ENCODE peak calls at places on chromosomes 4 and X, in five cellular contexts. P, K, V, F and Q are unnamed samples.

GRCh38 chr4:5710962-5711478 is at the start of gene EVC:
- DNase-seq in K (peak), P (peak), F (peak), V (no peak), Q (peak)

GRCh38 chr4:120052840-120053239 is 13.8 kb downstream of the MAD2L1 start:
- DNase-seq in K (no peak), F (no peak), V (no peak), P (no peak), Q (no peak)

GRCh38 chrX:1393871-1394615 is 2.1 kb upstream of the SLC25A6 start:
- DNase-seq in P (no peak), K (no peak), F (no peak), V (no peak), Q (no peak)

GRCh38 chr4:138790993-138791392 is 224.6 kb upstream of the NOCT start:
- DNase-seq in K (no peak), V (no peak), P (no peak), F (no peak), Q (no peak)

GRCh38 chr4:137700072-137700471 is 167.8 kb upstream of the PCDH18 start:
- DNase-seq in V (no peak), K (no peak), F (no peak), P (no peak), Q (no peak)

GRCh38 chr4:25817059-25817681 is 45.6 kb downstream of the SEL1L3 start:
- DNase-seq in P (no peak), V (no peak), F (no peak), K (no peak), Q (no peak)

GRCh38 chr4:108651068-108651794 is 832 bp downstream of the OSTC start:
- DNase-seq in V (no peak), K (peak), P (peak), F (peak), Q (peak)

GRCh38 chrX:130974323-130974722 is 71.3 kb upstream of the ENOX2 start:
- DNase-seq in K (no peak), P (no peak), V (no peak), F (no peak), Q (no peak)

GRCh38 chrX:148500428-148501120 is at the start of gene AFF2:
- DNase-seq in F (peak), K (no peak), V (no peak), P (no peak), Q (no peak)

GRCh38 chrX:129957241-129958099 is 25.0 kb upstream of the BCORL1 start:
- DNase-seq in V (peak), K (peak), F (peak), P (no peak), Q (no peak)

GRCh38 chrX:118254611-118255010 is 91.3 kb upstream of the WDR44 start:
- DNase-seq in K (peak), F (peak), V (peak), P (peak), Q (peak)

GRCh38 chr4:109041463-109041862 is 261.0 kb downstream of the COL25A1 start:
- DNase-seq in V (no peak), K (no peak), F (no peak), P (no peak), Q (no peak)

GRCh38 chr4:111492501-111492900 is 652.8 kb upstream of the FAM241A start:
- DNase-seq in F (no peak), K (no peak), V (no peak), P (no peak), Q (no peak)

GRCh38 chr4:153757407-153757806 is 2.4 kb downstream of the RNF175 start:
- DNase-seq in F (no peak), P (no peak), V (no peak), K (no peak), Q (no peak)

GRCh38 chr4:85244638-85245037 is 230.3 kb upstream of the ARHGAP24 start:
- DNase-seq in P (no peak), V (no peak), F (no peak), K (no peak), Q (no peak)

GRCh38 chr4:114136067-114136466 is 156.6 kb upstream of the ARSJ start:
- DNase-seq in P (no peak), F (no peak), V (no peak), K (no peak), Q (no peak)

GRCh38 chrX:27590044-27590443 is at the start of gene DCAF8L2:
- DNase-seq in P (no peak), V (no peak), K (no peak), F (no peak), Q (no peak)

GRCh38 chr4:36316544-36317082 is 35.2 kb downstream of the DTHD1 start:
- DNase-seq in P (no peak), F (no peak), V (no peak), K (no peak), Q (no peak)
- TF ChIP-seq JUND in P (no peak), F (no peak), V (no peak), K (no peak), Q (no peak)

DNA sequence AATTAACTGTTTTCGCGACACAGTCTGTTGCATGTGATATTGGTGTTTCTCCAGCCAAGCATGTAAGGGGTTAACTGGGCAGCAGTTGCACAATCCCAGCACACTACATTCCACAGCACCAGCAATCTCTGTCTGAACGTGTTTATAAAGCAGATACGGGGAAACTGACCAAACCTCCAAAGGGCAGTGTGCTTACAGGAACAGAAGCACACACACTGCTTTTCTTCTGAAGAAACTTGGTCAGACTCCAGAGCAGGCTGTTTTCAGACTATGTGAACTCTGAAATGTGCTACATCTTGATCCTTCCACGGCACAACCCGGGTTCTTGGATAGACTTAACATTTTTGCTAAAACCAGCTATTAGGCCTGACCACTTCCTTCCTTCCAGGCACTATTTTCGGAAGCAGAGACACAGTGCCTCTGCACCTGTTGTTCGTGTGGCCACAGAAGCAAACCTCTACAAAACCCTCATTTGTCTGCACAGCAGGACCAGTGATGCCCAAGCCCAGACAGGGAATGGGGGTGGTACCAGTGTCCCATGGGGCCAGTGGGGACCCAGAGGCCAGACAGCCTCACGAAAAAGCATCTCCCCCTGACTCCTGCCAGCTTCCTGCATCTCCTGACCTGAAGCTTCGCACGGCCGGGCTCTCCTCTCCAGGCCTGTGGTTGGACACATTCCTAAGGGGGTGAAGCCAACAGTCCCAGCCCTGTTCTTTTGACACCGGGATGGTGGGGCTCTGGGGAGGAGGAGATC is 90.1 kb downstream of the IRF2 start:
- DNase-seq in K (no peak), V (no peak), F (no peak), P (peak), Q (no peak)
- TF ChIP-seq JUND in K (no peak), V (no peak), F (no peak), P (no peak), Q (no peak)

DNA sequence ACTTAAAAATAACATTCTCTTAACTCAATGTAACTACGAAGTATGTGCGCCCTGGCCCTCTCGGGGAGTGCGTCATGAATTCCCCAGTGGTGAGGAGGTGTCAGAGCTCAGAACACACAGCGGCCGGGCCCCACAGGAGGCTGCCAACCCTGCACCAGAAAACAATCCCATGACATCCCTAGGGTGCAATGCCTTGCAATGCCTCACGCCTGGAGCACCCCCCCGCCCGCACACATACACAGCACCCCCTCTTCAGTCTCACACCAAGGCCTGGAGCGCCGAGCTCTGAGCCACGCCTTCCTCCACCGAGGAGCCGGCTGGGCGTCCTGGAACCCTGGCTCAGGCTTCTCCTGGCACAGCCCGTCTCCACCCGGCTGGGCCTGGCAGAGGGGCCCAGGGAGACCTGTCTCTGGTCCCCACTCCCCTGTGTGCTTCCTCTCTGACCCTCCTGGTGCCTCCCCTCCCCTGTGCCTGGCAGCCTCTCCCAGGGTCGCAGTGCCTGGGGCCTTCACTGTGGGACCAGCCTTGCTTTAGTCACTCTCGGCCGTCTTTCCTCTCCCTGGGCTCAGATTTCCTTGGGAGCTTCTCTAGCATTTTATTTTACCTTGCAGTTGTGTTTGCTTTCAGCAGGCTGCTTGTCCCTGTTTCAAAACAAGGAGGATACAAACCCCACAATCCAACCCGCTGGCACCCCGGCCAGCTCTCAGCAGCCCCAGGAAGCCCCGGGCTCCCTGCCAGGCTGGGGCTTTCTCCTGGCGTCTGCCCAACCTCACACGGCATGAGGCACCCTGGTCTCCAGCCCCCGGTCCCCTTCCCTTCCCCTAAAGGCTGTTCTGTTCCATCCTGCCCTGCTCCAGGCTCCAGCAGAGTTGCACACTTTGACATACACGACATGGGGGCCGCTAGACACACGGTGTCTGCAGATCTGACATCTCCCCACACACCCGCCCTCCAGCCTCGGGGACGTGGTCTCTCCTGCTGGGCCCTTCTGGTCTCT is 108.0 kb upstream of the ADRA2C start:
- DNase-seq in P (no peak), V (no peak), F (peak), K (no peak), Q (no peak)
- TF ChIP-seq JUND in P (no peak), V (no peak), F (no peak), K (no peak), Q (no peak)

GRCh38 chrX:69102805-69103204 is 62.4 kb downstream of the PJA1 start:
- DNase-seq in V (no peak), K (peak), F (no peak), P (no peak), Q (no peak)
- TF ChIP-seq JUND in V (no peak), K (no peak), F (no peak), P (no peak), Q (no peak)

DNA sequence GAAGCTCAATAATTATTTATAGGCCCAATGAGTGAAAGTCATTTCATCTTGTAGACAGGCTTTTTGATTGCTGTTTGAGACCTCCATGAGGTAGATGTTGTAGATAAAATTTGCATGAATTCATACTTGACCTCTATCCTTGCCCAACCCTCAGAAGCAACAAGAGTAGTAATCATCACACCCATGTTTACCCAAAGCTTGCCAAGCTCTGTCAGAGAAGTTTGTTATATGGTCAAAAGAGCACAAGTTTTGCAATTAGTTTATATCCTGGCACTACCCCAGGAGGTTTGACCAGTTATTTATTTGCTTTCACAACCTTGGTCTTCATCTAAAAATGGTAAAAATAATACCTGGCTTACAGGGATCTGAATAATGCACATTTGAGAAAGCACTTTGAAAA is 20.7 kb downstream of the ADH7 start:
- DNase-seq in K (no peak), F (no peak), P (no peak), V (no peak), Q (no peak)
- TF ChIP-seq JUND in K (no peak), F (no peak), P (no peak), V (no peak), Q (no peak)

DNA sequence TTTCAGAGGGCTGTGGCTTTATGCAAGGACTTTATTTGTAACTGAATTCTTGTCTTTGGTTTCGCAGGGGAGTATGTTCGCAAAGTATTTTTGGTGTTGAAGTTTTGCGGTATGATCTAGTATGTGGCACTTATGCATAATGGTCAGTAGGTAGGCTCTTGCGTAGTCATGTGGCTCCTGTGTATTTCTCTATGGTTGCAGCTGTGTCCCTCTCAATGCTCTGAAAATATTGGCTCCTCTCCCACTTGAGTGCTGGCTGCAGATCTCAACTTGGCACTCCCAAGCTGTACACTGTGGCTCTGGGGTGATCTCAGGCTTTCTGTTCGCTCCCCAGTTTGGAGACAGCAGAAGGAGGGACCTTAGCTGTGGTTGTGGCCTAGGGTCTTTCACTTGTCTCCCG is 24.8 kb downstream of the ARMCX5 start:
- DNase-seq in V (no peak), F (no peak), K (no peak), P (no peak), Q (no peak)
- TF ChIP-seq JUND in V (no peak), F (no peak), K (no peak), P (no peak), Q (no peak)

DNA sequence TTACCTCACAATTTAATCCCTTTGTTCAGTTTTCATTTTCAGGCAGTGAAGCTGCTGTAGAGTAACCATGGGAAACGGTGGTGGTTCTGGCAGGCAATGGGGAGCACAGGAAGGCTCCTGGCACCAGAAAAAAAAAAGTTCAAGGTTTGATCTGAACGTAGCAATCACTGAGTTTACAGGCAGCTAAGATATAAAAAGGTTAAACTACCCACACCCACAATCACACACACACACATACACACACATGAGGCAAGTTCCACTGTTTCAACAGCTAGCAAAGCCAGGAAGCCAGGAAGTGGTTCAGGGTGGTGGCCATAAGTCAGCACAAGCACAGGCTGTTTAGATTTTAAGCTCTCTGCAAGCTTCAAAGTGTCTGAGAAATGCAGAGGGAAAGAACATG is at the start of gene SULT1B1:
- DNase-seq in F (no peak), K (no peak), V (no peak), P (no peak), Q (no peak)
- TF ChIP-seq JUND in F (no peak), K (no peak), V (no peak), P (no peak), Q (no peak)

DNA sequence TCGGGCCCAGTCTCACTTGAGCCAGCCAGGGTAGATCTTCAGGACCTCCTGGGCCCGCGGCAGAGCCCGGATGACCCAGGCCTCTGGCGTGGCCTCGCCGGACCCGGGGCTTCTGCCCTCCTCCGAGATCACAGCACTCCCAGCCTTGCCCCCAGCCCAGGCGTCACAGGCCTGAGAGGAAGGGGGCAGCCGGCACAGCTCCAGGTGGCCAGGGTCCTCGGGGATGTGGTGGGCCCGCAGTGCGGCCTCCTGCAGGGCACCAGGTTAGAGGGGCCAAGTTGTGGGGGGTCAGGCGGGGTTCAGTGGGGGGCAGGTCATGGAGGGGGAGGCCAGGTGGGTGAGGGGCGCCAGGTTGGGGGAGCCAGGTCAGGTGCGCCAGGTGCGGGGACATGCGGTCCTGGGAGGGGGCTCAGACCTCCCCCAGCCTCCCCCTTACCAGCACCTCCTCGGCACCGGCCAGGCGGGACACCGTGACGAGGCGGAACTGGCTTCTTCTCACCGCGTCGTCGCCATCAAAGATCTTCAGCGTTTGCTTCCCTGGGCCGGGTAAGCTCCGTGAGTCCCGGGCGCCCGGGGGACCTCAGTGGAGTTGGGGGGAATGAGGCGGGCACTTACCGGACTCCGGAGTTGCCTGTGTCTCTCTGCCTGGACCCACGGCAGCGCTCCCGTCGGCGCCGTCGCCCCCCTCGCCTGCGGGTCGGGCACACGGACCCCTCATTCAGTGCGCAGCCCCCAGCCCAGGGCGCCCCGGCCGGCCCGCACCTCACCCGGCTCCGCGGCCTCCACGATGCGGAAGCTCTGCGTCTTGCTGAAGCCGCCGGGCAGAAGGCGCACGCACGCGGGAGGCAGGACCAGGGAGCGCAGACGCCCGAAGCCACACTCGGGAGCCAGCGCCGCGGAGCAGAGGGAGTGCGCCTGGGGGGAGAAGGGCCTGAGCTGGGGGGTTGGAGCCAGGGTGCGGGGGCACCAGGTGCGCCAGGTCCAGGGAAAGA is 6.0 kb downstream of the DGKQ start:
- DNase-seq in V (no peak), K (no peak), P (no peak), F (no peak), Q (no peak)
- TF ChIP-seq JUND in V (no peak), K (no peak), P (no peak), F (no peak), Q (no peak)